ENCODE peak calls at places on chromosomes 5 and 9, in four cellular contexts. Z, B, C and D are unnamed samples.

GRCh38 chr9:108617661-108618060 is 238.1 kb downstream of the ACTL7B start:
- DNase-seq in Z (no peak), B (no peak), C (no peak), D (no peak)

GRCh38 chr9:71209890-71210289 is 88.5 kb upstream of the TRPM3 start:
- DNase-seq in Z (no peak), B (no peak), C (no peak), D (no peak)

GRCh38 chr5:15929616-15930303 is 249.8 kb downstream of the MARCHF11 start:
- DNase-seq in Z (no peak), B (no peak), C (no peak), D (no peak)

GRCh38 chr9:98944130-98945074 is 695 bp downstream of the COL15A1 start:
- DNase-seq in Z (no peak), B (no peak), C (peak), D (no peak)

GRCh38 chr5:176863041-176863764 is 35.9 kb downstream of the HK3 start:
- DNase-seq in Z (no peak), B (no peak), C (no peak), D (no peak)

GRCh38 chr5:14900661-14901461 is 29.3 kb upstream of the ANKH start:
- DNase-seq in Z (peak), B (no peak), C (no peak), D (peak)

GRCh38 chr5:39427633-39428032 is 2.9 kb upstream of the DAB2 start:
- DNase-seq in Z (peak), B (no peak), C (no peak), D (peak)

GRCh38 chr9:90300901-90301688 is 341.5 kb downstream of the DIRAS2 start:
- DNase-seq in Z (no peak), B (no peak), C (no peak), D (peak)

GRCh38 chr5:65355301-65355700 is 126.4 kb downstream of the ADAMTS6 start:
- DNase-seq in Z (no peak), B (no peak), C (no peak), D (no peak)

GRCh38 chr9:20624201-20625002 is 2.1 kb upstream of the MLLT3 start:
- DNase-seq in Z (peak), B (no peak), C (no peak), D (peak)

GRCh38 chr5:137734962-137735530 is 843 bp downstream of the KLHL3 start:
- DNase-seq in Z (no peak), B (no peak), C (no peak), D (no peak)

GRCh38 chr5:40909233-40909632 is at the start of gene C7:
- DNase-seq in Z (peak), B (no peak), C (no peak), D (peak)

GRCh38 chr5:159178978-159179377 is 30.4 kb downstream of the RNF145 start:
- DNase-seq in Z (peak), B (peak), C (no peak), D (peak)

GRCh38 chr5:181133083-181133482 is 2.1 kb upstream of the OR2V1 start:
- DNase-seq in Z (no peak), B (no peak), C (no peak), D (no peak)

GRCh38 chr9:130186839-130187522 is 14.8 kb downstream of the NCS1 start:
- DNase-seq in Z (peak), B (peak), C (peak), D (no peak)

GRCh38 chr5:140073296-140073695 is 30.2 kb upstream of the NRG2 start:
- DNase-seq in Z (no peak), B (peak), C (no peak), D (peak)

GRCh38 chr5:26192496-26192895 is 845.9 kb downstream of the CDH9 start:
- DNase-seq in Z (no peak), B (no peak), C (no peak), D (no peak)

GRCh38 chr5:33231214-33231710 is 209.5 kb upstream of the TARS1 start:
- DNase-seq in Z (no peak), B (no peak), C (no peak), D (no peak)

GRCh38 chr9:33453999-33454660 is 6.7 kb upstream of the AQP3 start:
- DNase-seq in Z (no peak), B (no peak), C (no peak), D (no peak)

GRCh38 chr5:135432113-135432512 is 15.0 kb downstream of the DCANP1 start:
- DNase-seq in Z (no peak), B (no peak), C (peak), D (no peak)

GRCh38 chr9:73093016-73093739 is 58.5 kb upstream of the ANXA1 start:
- DNase-seq in Z (no peak), B (no peak), C (no peak), D (no peak)

GRCh38 chr5:141878186-141878770 is at the start of gene PCDH1:
- DNase-seq in Z (no peak), B (peak), C (no peak), D (peak)

GRCh38 chr5:124628721-124629596 is 117.5 kb downstream of the ZNF608 start:
- DNase-seq in Z (peak), B (peak), C (no peak), D (no peak)

GRCh38 chr5:79858097-79858723 is 132.9 kb downstream of the MTX3 start:
- DNase-seq in Z (peak), B (peak), C (peak), D (peak)

GRCh38 chr5:150227606-150228273 is 37.9 kb downstream of the SLC6A7 start:
- DNase-seq in Z (no peak), B (no peak), C (no peak), D (no peak)

GRCh38 chr5:3684118-3684517 is 88.5 kb downstream of the IRX1 start:
- DNase-seq in Z (no peak), B (no peak), C (no peak), D (no peak)

GRCh38 chr5:1402611-1403255 is 42.5 kb downstream of the SLC6A3 start:
- DNase-seq in Z (no peak), B (no peak), C (no peak), D (no peak)

GRCh38 chr5:142149363-142149762 is 40.8 kb downstream of the NDFIP1 start:
- DNase-seq in Z (no peak), B (no peak), C (no peak), D (no peak)

GRCh38 chr5:4737868-4738267 is 402.3 kb upstream of the ADAMTS16 start:
- DNase-seq in Z (no peak), B (no peak), C (no peak), D (no peak)

GRCh38 chr5:108688487-108688886 is 59.2 kb upstream of the FER start:
- DNase-seq in Z (no peak), B (no peak), C (no peak), D (no peak)

GRCh38 chr9:92295827-92296258 is 2.3 kb upstream of the IARS1 start:
- DNase-seq in Z (no peak), B (peak), C (no peak), D (no peak)

GRCh38 chr5:83510199-83510730 is 38.7 kb downstream of the VCAN start:
- DNase-seq in Z (no peak), B (no peak), C (no peak), D (no peak)

GRCh38 chr9:135109650-135110049 is 22.2 kb downstream of the OLFM1 start:
- DNase-seq in Z (no peak), B (no peak), C (no peak), D (no peak)
- H3K4me2 ChIP-seq in Z (no peak), B (no peak), C (no peak), D (no peak)

DNA sequence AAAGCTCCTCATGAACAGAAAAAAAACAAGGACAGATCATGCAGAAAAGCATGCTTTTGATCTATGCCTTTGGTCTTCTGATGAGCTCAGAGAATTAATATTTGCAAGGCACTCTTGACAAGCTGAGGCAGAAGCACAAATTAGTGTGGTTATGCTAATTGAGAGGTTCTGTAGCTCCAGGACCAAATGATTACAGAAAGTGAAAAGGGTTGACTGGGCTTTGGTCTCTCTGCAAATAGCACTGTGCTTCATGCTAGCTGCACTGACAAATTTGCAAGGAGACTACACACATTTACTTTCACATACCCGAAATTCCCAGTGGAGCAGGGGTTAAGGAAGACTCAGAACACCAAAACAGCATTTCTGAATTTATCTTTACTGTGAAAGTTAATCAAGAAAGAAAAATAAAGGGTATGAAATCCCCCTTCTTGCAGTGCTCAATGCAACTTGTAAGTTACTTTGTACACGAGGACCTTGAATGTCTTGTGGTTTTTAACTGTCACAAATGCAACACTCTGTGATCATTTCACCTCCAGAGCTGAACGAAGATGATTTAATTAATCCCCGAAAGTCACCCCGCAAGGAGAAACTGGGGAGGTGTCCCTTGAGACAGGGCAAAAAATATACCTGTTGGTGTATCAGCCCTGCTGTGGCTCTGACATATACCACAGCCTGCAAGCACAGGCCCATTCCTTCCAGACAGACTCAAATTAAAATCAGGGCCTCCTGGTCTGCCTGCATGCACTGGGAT is 11.9 kb downstream of the RAPGEF1 start:
- DNase-seq in Z (no peak), B (no peak), C (no peak), D (peak)
- TF ChIP-seq JUN in Z (no peak), B (no peak), C (no peak), D (no peak)

GRCh38 chr5:178786859-178787499 is 56.5 kb upstream of the ZNF354A start:
- DNase-seq in Z (peak), B (no peak), C (no peak), D (no peak)
- H2AFZ ChIP-seq in Z (no peak), B (no peak), C (no peak), D (no peak)

GRCh38 chr5:126469925-126470324 is 46.7 kb downstream of the GRAMD2B start:
- DNase-seq in Z (peak), B (no peak), C (no peak), D (no peak)

GRCh38 chr5:126472538-126472889 is 49.3 kb downstream of the GRAMD2B start:
- DNase-seq in Z (no peak), B (no peak), C (no peak), D (no peak)

GRCh38 chr5:126471875-126472537 is 48.8 kb downstream of the GRAMD2B start:
- DNase-seq in Z (peak), B (no peak), C (no peak), D (peak)

GRCh38 chr5:126468091-126468490 is 44.9 kb downstream of the GRAMD2B start:
- DNase-seq in Z (no peak), B (no peak), C (no peak), D (peak)

DNA sequence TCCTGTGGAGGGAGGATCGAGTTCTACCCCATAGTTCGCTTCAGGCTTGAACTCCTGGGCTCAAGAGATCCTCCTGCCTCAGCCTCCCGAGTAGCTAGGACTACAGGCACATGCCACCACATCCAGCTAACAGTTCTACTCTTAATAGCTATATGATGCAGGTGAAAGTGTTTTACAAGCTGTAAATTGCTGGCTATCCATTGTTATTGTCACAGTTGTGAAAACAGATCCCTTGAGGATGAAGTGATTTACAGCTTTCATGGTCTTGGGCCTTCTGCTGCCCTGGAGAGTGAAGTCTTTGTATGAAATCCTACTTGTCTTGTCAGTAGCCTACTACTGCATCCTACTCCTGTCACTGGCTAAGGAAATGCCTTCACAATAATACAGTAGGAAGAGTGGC is 48.0 kb downstream of the GRAMD2B start:
- DNase-seq in Z (no peak), B (no peak), C (no peak), D (no peak)
- H3K4me2 ChIP-seq in Z (peak), B (no peak), C (no peak), D (no peak)

DNA sequence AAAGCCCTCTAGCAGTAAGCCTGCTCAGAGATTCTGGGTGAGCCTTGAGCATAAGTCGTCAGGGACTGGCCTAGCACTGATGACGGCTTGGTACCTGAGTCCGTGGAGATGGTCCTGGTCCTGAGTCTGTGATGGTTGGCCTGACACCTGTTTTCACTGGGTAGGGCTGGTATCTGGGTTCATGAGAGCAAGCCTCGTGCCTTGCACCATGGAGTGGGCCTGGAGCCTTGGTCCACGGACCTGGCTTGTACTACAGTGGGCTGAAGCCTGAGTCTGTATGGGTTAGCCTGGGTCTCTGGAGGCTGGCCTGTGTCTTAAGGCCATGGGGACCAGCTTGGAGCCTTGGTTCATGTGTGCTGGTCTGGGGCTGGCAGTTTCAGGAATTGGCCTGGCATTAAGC is 310.3 kb upstream of the ISL1 start:
- DNase-seq in Z (no peak), B (no peak), C (no peak), D (no peak)
- TF ChIP-seq JUN in Z (no peak), B (no peak), C (no peak), D (no peak)

GRCh38 chr5:76690027-76690679 is 25.8 kb upstream of the F2R start:
- DNase-seq in Z (no peak), B (no peak), C (no peak), D (peak)
- H2AFZ ChIP-seq in Z (no peak), B (no peak), C (no peak), D (no peak)

DNA sequence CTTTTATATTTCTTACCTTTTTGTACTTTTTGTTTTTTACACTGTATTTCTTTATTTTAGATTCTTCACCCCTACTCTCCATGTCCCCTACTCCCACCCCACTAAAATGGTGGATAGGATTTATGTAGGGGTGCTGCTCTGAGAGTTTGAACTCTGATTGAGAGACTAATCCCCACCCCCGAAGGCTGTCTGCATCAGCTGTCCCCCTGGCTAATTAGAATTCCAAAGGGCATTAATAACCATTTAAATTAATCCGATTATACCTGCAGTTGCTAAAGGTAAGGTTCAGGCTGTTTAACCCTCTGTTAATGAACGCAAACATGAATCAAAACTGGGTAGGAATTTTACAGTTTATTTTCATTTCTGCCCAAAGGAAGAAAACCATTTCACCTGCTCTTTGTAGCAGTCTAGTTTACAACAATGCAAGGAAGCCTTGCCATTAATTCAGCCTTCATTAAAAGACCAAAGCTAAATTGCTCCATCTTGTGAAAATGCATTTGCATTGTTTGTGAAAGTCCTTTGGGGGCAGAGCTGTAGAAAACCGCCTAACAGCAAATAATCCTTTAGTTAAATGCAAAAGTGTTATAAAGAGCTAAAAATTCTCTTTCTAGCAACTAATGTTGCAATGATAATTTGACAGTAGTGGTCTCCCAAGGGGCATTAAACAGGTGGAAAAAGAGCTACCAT is 71.2 kb downstream of the ZCCHC7 start:
- DNase-seq in Z (no peak), B (no peak), C (no peak), D (no peak)
- H3K4me2 ChIP-seq in Z (no peak), B (no peak), C (peak), D (no peak)

DNA sequence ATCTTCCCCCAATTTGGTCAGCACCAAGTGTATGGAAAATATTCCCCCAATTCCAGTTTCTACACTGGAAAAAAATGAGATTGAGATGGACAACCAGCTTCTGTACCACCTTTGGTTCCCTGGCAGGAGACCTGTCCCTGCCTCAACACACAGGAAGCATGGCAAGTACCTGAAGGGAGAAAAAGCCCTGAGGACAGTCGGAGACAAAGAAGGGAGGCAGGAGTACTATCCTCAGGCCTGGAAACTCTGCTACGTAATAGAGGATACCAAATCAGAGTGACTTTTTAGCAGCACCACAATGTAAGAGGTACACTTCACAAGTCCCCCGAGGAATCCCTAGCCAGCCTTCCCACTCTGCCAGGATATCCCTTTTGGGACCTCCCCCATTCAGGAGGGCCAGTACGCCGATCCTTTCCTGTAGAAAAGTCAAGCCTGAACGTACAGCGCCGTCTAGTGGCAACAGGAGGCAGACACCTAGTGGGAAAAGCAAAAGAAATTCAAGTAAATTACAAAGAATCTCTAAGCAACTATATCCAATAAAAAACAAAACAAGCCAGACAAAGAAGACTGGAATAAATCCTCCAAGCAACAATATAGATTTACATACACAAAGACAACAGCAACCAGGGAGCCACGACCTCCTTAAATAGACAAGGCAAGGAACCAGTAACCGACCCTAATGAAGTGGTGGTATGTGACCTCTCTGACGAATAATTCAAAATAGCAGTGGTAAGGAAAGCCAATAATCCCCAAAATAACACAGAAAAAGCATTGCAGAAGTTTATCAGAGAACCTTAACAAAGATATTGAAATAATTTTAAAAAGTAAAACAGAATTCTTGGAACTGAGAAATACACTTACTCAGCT is 63.3 kb upstream of the SLCO6A1 start:
- DNase-seq in Z (peak), B (peak), C (peak), D (no peak)
- TF ChIP-seq JUN in Z (no peak), B (no peak), C (no peak), D (no peak)

GRCh38 chr9:126745574-126746411 is 59.0 kb upstream of the ZBTB43 start:
- DNase-seq in Z (no peak), B (no peak), C (peak), D (no peak)
- H2AFZ ChIP-seq in Z (no peak), B (no peak), C (no peak), D (no peak)